ENCODE peak calls at places on chromosomes 1 and 21, in six cellular contexts. U, W, X, T, Y and E are unnamed samples.

GRCh38 chr1:116415699-116416533 is 42.9 kb downstream of the ATP1A1 start:
- DNase-seq in U (peak; percentile 40), W (peak; percentile 12), X (no peak), T (no peak), Y (no peak), E (peak; percentile 38)

GRCh38 chr1:152440635-152441471 is 26.8 kb upstream of the CRNN start:
- DNase-seq in U (peak; percentile 50), W (peak; percentile 72), X (peak; percentile 54), T (peak; percentile 63), Y (no peak), E (peak; percentile 75)

GRCh38 chr1:238674331-238674730 is 712.0 kb upstream of the CHRM3 start:
- DNase-seq in U (no peak), W (no peak), X (no peak), T (no peak), Y (no peak), E (no peak)

GRCh38 chr1:157515141-157515540 is 37.2 kb downstream of the FCRL5 start:
- DNase-seq in U (no peak), W (no peak), X (no peak), T (no peak), Y (no peak), E (no peak)

GRCh38 chr1:182782587-182782913 is 7.0 kb upstream of the NPL start:
- DNase-seq in U (no peak), W (no peak), X (no peak), T (no peak), Y (no peak), E (no peak)

GRCh38 chr1:204081156-204081790 is 8.4 kb downstream of the SOX13 start:
- DNase-seq in U (no peak), W (no peak), X (no peak), T (no peak), Y (no peak), E (no peak)

GRCh38 chr1:67451377-67451776 is 21.2 kb upstream of the SERBP1 start:
- DNase-seq in U (no peak), W (no peak), X (no peak), T (no peak), Y (no peak), E (no peak)

GRCh38 chr1:206508956-206509355 is 1.6 kb downstream of the RASSF5 start:
- DNase-seq in U (no peak), W (peak; percentile 48), X (no peak), T (peak; percentile 33), Y (peak; percentile 25), E (peak; percentile 93)

GRCh38 chr1:170729608-170730378 is 65.9 kb downstream of the PRRX1 start:
- DNase-seq in U (peak; percentile 15), W (peak; percentile 78), X (no peak), T (no peak), Y (peak; percentile 48), E (peak; percentile 80)

GRCh38 chr1:107992341-107992740 is 27.4 kb upstream of the VAV3 start:
- DNase-seq in U (no peak), W (no peak), X (no peak), T (no peak), Y (no peak), E (no peak)

GRCh38 chr1:10494754-10495474 is 20.2 kb downstream of the PEX14 start:
- DNase-seq in U (peak; percentile 71), W (peak; percentile 52), X (peak; percentile 73), T (peak; percentile 76), Y (no peak), E (peak; percentile 68)

GRCh38 chr1:165853528-165854075 is 26.2 kb downstream of the UCK2 start:
- DNase-seq in U (no peak), W (no peak), X (no peak), T (no peak), Y (no peak), E (peak; percentile 72)

GRCh38 chr1:90007979-90008404 is 13.1 kb downstream of the ZNF326 start:
- DNase-seq in U (no peak), W (no peak), X (no peak), T (no peak), Y (no peak), E (no peak)

GRCh38 chr21:38170705-38171682 is 85.8 kb upstream of the KCNJ15 start:
- DNase-seq in U (no peak), W (peak; percentile 44), X (no peak), T (no peak), Y (no peak), E (no peak)

GRCh38 chr1:32454726-32455125 is 10.1 kb upstream of the ZBTB8B start:
- DNase-seq in U (peak; percentile 17), W (peak; percentile 21), X (peak; percentile 29), T (peak; percentile 15), Y (no peak), E (no peak)

GRCh38 chr1:218209351-218209861 is 75.7 kb upstream of the RRP15 start:
- DNase-seq in U (no peak), W (peak; percentile 69), X (no peak), T (no peak), Y (peak; percentile 59), E (peak; percentile 82)

GRCh38 chr21:41121785-41122415 is 46.1 kb upstream of the BACE2 start:
- DNase-seq in U (peak; percentile 79), W (peak; percentile 73), X (peak; percentile 62), T (peak; percentile 90), Y (peak; percentile 21), E (peak; percentile 76)

GRCh38 chr1:29123871-29124365 is at the start of gene TMEM200B:
- DNase-seq in U (peak; percentile 19), W (no peak), X (peak; percentile 64), T (no peak), Y (no peak), E (no peak)

GRCh38 chr21:44018813-44019567 is 6.9 kb downstream of the TRAPPC10 start:
- DNase-seq in U (no peak), W (no peak), X (no peak), T (no peak), Y (no peak), E (no peak)

DNA sequence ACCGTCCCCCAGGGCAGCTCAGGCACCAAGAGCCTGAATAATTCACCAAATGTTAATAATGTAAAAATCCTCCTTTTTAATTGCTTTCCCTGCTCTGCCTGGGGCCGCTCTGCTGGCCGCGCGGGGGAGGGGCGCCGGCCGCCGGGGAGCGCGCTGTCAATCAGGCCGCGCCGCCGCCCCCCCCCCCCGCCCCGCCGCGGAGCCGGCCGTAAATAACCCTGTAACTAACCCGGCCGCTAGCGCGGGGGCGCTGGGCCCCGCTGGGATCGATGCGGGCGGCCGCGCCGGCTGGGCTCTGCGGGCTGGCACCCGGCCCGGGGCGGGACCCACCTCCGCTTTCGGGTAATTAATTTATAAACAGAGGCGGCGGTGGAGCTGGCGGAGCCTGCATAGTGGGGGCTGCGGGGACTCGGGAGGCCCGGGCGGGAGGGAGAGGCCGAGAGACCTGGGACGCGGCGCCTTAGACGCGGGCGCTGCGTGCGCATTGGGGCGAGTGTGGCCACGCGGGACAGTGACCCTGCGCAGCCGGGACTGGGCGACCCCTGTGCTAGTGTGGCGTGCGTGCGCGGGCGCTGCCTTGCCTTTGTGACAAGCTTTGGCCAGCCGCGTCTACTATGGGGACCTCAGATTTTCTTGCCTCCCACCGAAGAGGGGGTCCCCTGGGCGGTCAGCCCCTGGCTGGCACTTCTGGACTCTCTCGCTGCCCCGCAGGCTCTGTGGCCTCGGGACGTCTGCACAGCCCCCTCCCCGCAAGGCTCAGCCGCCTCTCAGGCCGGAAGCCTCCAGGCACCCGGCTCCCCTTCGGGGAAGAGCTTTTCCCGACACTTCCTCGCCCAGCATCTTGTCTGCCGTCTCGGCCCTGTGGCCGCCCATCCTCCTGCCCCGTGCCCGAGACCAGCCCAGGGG is 16.7 kb downstream of the SAMD11 start:
- DNase-seq in U (peak; percentile 65), W (peak; percentile 59), X (peak; percentile 66), T (no peak), Y (no peak), E (no peak)
- H3K4me3 ChIP-seq in U (peak overlapping the region; percentile 65), W (no peak overlapping the region), X (peak overlapping the region; percentile 9), T (peak overlapping the region; percentile 23), Y (peak overlapping the region; percentile 3), E (no peak overlapping the region)

DNA sequence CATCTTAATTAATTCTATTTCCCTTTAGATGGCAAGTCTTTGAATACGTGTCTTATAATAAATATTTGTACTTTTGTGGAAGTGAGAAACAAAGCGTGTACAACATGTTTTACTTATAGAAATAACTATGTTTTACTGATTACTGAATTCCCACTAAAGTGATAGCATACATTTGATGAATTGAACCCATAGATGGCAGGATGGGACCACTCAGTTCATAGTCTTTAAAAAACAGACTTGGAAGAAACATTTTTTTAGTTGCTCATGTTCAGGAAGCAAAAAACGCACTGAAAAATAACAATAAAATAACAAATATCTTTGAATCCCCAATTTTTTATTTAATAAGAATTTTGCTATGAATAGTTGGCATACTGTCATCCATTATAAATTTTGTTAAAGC is 507.1 kb upstream of the ZRANB2 start:
- DNase-seq in U (no peak), W (peak; percentile 53), X (no peak), T (no peak), Y (peak; percentile 11), E (peak; percentile 58)
- TF ChIP-seq CTCF in U (peak; percentile 66), W (peak; percentile 43), X (no peak), T (no peak), Y (peak; percentile 48), E (peak; percentile 71)

GRCh38 chr1:115090547-115090946 is 1.2 kb upstream of the TSPAN2 start:
- DNase-seq in U (peak; percentile 31), W (peak; percentile 86), X (no peak), T (no peak), Y (no peak), E (no peak)
- H3K4me3 ChIP-seq in U (peak overlapping the region; percentile 84), W (no peak overlapping the region), X (no peak overlapping the region), T (no peak overlapping the region), Y (no peak overlapping the region), E (no peak overlapping the region)

DNA sequence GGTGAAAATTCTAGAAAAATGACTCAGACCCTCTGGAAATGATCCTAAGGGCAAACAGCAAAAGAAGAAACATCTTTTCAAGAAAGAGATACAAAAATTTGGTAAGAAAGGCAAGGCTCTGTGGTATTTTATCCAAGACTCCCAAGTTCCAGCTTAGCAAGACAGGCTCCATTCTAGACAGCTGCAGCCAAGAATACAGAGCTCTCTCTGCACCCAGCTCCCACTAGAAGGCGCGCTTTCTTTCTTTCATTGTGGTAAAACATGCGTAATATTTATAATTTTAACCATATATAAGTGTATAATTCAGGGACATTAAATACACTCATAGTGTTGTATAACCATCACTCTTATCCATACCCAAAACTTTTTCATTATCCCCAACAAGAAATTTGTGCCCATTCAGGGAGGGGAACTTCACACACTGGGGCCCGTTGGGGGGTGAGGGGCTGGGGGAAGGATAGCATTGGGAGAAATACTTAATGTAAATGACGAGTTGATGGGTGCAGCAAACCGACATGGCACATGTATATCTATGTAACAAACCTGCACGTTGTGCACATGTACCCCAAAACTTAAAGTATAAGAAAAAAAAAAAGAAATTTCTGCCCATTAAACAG is 2.2 kb upstream of the HFM1 start:
- DNase-seq in U (no peak), W (peak; percentile 27), X (no peak), T (no peak), Y (no peak), E (peak; percentile 4)
- TF ChIP-seq CTCF in U (peak; percentile 12), W (peak; percentile 57), X (no peak), T (no peak), Y (peak; percentile 42), E (peak; percentile 55)

DNA sequence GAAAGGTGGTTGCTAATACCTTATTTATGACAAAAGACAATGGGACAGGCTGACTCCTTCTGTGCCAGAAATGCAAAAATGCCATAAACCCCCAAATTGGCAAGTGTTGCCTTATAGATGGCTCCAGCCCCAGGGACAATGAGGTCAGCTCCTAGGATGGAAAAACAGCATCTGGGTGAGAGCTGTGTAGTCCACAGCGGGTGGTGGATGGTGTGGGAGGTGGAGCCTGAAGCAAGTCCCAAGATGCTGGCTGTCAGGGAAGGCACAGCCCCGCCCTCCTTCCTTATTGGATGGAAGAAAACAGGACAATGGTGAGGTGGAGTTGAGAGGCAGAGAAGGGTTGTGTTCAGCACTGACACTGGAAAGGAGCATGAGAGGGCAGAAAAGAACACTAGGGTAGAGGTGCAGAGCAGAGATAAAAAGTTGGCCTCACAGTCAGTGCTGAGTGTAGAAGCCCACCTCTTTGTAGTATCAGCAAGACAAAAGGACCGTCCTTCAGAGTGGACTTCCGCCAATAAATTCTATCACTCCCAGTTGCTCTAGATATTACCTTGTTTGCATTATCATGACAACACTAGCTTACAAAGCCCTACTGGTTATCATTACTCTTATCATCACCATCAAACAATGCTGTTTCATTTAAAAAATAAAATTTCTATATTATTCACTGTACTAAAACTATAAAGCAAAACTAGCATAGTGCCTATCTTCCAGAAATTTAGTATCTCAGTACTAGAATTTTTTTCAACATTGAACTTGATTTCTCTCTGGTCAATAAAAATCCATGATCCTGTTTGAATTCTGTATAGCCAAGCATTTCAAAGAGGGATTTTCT is 3.7 kb upstream of the SDE2 start:
- DNase-seq in U (peak; percentile 56), W (peak; percentile 49), X (peak; percentile 50), T (peak; percentile 31), Y (no peak), E (peak; percentile 82)
- H3K4me3 ChIP-seq in U (peak overlapping the region; percentile 30), W (no peak overlapping the region), X (no peak overlapping the region), T (no peak overlapping the region), Y (no peak overlapping the region), E (peak overlapping the region; percentile 45)